ENCODE peak calls at places on chromosomes 13 and 19, in four cellular contexts. G is left lung, L is PC-9, V is fibroblast of lung. M is an unnamed sample.

GRCh38 chr13:64723735-64724134 is 2506.4 kb downstream of the PCDH9 start:
- DNase-seq in V (peak; percentile 97), L (peak; percentile 72), G (no peak), M (peak; percentile 93)

GRCh38 chr13:63107163-63107935 is 1691.7 kb upstream of the PCDH20 start:
- DNase-seq in G (no peak), L (no peak), V (peak; percentile 56), M (peak; percentile 2)

GRCh38 chr13:102510072-102510471 is 86.7 kb upstream of the TPP2 start:
- DNase-seq in V (no peak), G (no peak), L (no peak), M (no peak)

GRCh38 chr13:41678842-41679241 is 221.5 kb downstream of the RGCC start:
- DNase-seq in L (no peak), G (no peak), V (no peak), M (no peak)

GRCh38 chr19:48784527-48784926 is 26.3 kb downstream of the BCAT2 start:
- DNase-seq in G (no peak), V (no peak), L (no peak), M (no peak)

GRCh38 chr19:32675720-32676185 is at the start of gene RGS9BP:
- DNase-seq in V (peak; percentile 45), G (peak; percentile 87), L (peak; percentile 83), M (peak; percentile 39)

GRCh38 chr13:42649761-42650289 is 75.9 kb downstream of the TNFSF11 start:
- DNase-seq in L (no peak), V (no peak), G (no peak), M (no peak)

GRCh38 chr13:51286135-51287002 is 53.1 kb upstream of the SERPINE3 start:
- DNase-seq in V (peak; percentile 40), G (peak; percentile 73), L (peak; percentile 70), M (peak; percentile 60)

GRCh38 chr19:33472696-33473624 is 48.6 kb downstream of the PEPD start:
- DNase-seq in G (no peak), V (peak; percentile 99), L (no peak), M (peak; percentile 96)

GRCh38 chr19:10289836-10290438 is at the start of gene ICAM5:
- DNase-seq in G (no peak), V (no peak), L (peak; percentile 52), M (no peak)

GRCh38 chr19:49954933-49955332 is 6.0 kb downstream of the SIGLEC11 start:
- DNase-seq in V (no peak), L (no peak), G (no peak), M (no peak)

GRCh38 chr19:50718255-50719118 is 1.1 kb downstream of the SHANK1 start:
- DNase-seq in L (no peak), G (no peak), V (no peak), M (no peak)

GRCh38 chr13:66410314-66410713 is 819.8 kb downstream of the PCDH9 start:
- DNase-seq in G (no peak), V (peak; percentile 69), L (no peak), M (no peak)

GRCh38 chr13:58625703-58626389 is 994.3 kb downstream of the PCDH17 start:
- DNase-seq in G (no peak), V (no peak), L (no peak), M (no peak)

GRCh38 chr13:80211573-80211972 is 129.4 kb downstream of the SPRY2 start:
- DNase-seq in V (no peak), L (no peak), G (no peak), M (no peak)

GRCh38 chr13:60066206-60066605 is 97.5 kb downstream of the DIAPH3 start:
- DNase-seq in V (no peak), G (no peak), L (no peak), M (no peak)

GRCh38 chr13:98284677-98285076 is 107.6 kb upstream of the RNF113B start:
- DNase-seq in G (no peak), L (no peak), V (no peak), M (no peak)

GRCh38 chr19:11268783-11269267 is 6.5 kb upstream of the DOCK6 start:
- DNase-seq in L (no peak), G (no peak), V (peak; percentile 81), M (peak; percentile 82)

GRCh38 chr13:41156611-41157010 is 24.0 kb upstream of the KBTBD6 start:
- DNase-seq in L (no peak), G (no peak), V (no peak), M (no peak)

GRCh38 chr19:45231891-45232290 is 13.3 kb downstream of the EXOC3L2 start:
- DNase-seq in G (no peak), V (no peak), L (no peak), M (no peak)

GRCh38 chr19:54160182-54160811 is 776 bp upstream of the LENG1 start:
- DNase-seq in L (no peak), V (peak; percentile 45), G (no peak), M (no peak)

GRCh38 chr19:56324425-56324824 is 9.8 kb upstream of the ZSCAN5A start:
- DNase-seq in V (no peak), L (no peak), G (no peak), M (no peak)

GRCh38 chr19:53980553-53981407 is 10.7 kb upstream of the CACNG6 start:
- DNase-seq in G (no peak), V (peak; percentile 70), L (peak; percentile 94), M (peak; percentile 70)

GRCh38 chr19:2213799-2214198 is 22.3 kb downstream of the PLEKHJ1 start:
- DNase-seq in V (no peak), L (no peak), G (no peak), M (no peak)

DNA sequence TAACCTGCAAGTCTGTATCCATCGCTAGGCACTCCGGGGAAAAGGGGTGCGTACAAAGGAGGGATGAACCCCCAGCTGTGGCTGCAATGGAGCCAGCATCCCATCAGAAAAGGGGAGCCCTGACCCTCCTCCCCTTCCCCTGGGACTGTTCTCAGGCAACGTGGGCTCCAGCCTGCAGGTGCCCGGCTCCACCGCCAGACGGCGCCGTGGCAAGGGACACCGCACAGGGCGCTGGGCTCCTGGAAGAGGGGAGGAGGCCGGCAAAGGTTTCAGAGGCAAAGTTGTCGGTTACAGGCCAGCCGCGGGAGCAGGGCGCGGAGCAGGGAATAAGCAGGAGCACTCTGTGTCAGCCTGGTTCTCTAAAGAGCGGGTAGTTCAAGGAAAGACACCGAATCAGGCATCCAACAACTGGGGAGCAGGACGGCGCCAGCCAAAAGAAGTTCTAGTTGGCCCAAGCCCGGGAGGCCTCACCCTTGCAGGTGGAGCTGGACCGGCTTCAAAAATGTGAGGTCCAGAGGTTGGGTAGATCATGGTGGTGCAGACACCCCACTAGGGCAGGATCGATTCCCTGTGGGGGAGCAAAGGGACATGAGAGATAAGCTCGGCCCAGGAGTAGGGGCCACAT is 53.0 kb upstream of the ATP12A start:
- DNase-seq in V (no peak), G (no peak), L (peak; percentile 45), M (no peak)
- TF ChIP-seq CTCF in V (peak; percentile 32), G (peak; percentile 34), L (peak; percentile 71), M (peak; percentile 88)

DNA sequence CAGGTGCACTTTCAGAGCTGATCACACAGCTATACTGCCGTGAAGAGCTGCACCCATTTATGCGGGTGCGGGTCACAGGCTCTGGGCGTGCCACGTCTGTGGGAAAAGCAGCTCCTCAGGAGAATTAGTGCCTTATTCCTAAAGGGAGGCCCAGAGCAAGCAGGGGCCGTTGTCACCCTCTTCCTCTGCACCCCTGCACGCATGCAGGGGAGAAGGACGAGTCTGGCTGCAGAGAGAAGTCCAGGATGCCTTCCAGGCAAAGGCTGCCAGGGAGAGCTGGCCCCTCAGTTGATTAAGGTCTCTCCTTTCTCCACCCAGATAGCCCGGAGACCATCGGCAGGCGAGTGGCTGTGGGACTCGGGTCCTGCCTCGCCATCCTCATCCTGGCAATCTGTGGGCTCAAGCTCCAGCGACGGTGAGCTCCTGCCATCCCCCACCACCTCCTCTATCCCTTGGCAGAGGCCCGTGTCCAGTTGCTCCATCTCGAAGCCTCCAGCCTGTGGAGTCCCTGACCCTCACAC is 3.1 kb upstream of the FFAR1 start:
- DNase-seq in L (no peak), V (no peak), G (no peak), M (no peak)
- H3K4me3 ChIP-seq in L (no peak overlapping the region), V (no peak overlapping the region), G (no peak overlapping the region), M (no peak overlapping the region)

DNA sequence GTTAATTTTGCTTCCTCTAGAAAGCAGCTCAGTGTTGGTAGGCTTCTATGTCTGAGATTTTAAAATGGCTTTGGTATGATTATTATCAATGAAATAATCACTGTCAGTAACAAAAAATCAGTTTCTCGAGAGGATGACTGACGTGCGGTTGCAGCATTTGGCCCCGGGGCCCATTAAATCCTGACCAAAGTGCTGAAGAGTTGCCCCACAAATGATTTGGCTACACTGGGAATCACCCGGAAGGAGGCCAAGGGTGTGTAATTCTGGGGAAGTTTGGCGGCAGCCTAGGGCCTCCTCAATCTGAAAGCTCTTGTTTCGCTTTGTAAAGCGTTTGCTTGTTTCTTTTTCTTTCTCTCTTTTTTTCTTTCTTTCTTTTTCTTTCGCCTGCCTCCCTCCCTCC is 32.5 kb upstream of the URI1 start:
- DNase-seq in G (no peak), V (no peak), L (no peak), M (no peak)
- TF ChIP-seq CTCF in G (no peak), V (no peak), L (no peak), M (no peak)

GRCh38 chr19:8654591-8655339 is 24.3 kb downstream of the NFILZ start:
- DNase-seq in V (peak; percentile 16), L (peak; percentile 46), G (peak; percentile 58), M (no peak)
- H3K4me3 ChIP-seq in V (no peak overlapping the region), L (peak overlapping the region; percentile 43), G (no peak overlapping the region), M (no peak overlapping the region)

DNA sequence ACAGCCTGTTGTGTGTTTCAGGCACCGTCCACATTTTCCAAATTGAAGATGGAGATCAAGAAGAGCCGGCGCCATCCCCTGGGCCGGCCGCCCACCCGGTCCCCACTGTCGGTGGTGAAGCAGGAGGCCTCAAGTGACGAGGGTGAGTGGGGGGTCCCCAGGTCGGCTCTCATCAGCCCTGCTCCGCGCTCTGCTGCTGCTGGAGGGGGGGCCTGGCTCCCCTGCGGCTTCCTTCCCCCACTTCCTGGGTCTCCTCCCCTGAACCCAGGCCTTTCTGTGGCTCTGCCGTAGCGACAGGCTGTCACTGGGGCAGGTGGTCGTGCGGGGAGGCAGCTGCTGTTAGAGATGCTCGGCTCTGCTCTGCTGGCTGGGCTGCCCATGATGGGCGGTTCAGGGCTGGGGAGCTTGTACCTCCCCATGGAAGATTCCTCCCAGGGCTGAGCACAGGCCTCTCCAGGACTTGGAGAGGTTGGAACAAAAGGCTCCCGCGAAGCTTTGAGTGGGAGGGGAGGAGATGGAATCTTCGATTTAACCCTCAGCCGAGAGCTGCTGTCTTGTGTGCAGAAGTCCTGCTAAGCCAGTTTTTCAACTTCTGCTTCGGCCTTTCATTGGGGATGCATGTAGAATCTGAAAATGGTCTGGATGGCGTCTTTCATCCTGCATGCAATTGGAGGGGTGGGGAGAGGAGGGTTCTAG is 163.1 kb downstream of the KDM4B start:
- DNase-seq in G (no peak), V (peak; percentile 19), L (peak; percentile 59), M (no peak)
- TF ChIP-seq CTCF in G (no peak), V (no peak), L (no peak), M (no peak)

M was measured in brain microvascular endothelial cell.